ENCODE peak calls at places on chromosomes 2 and 18, in eight cellular contexts. E is tibial nerve, Z is breast epithelium, D is K562, P is uterus, I is A549, W is sigmoid colon, N is Peyer's patch. V is an unnamed sample.

GRCh38 chr2:158134655-158135054 is 33.0 kb downstream of the UPP2 start:
- DNase-seq in N (no peak), P (no peak), Z (no peak), E (no peak), D (no peak), I (no peak), W (no peak), V (no peak)

GRCh38 chr18:37499913-37500312 is 65.7 kb downstream of the CELF4 start:
- DNase-seq in D (no peak), W (no peak), N (no peak), I (no peak), P (no peak), E (no peak), Z (no peak), V (no peak)

GRCh38 chr18:56570971-56571370 is 67.4 kb downstream of the TXNL1 start:
- DNase-seq in I (no peak), N (no peak), D (no peak), E (no peak), W (no peak), P (no peak), Z (no peak), V (no peak)

GRCh38 chr2:33134086-33134763 is 187.5 kb downstream of the LTBP1 start:
- DNase-seq in P (peak), Z (peak), E (peak), N (peak), W (peak), D (peak), I (peak), V (peak)

GRCh38 chr18:58590827-58591226 is 38.1 kb downstream of the ALPK2 start:
- DNase-seq in Z (no peak), D (peak), W (no peak), I (no peak), E (no peak), N (no peak), P (no peak), V (no peak)

GRCh38 chr18:51107082-51107481 is 77.1 kb downstream of the SMAD4 start:
- DNase-seq in P (no peak), D (no peak), W (no peak), Z (peak), I (no peak), E (no peak), N (no peak), V (peak)

GRCh38 chr18:70039186-70039585 is 91.5 kb upstream of the CD226 start:
- DNase-seq in E (no peak), D (no peak), Z (no peak), I (no peak), W (no peak), P (no peak), N (no peak), V (no peak)

GRCh38 chr18:33051397-33051796 is 278.6 kb upstream of the KLHL14 start:
- DNase-seq in P (no peak), W (no peak), E (no peak), Z (no peak), D (no peak), N (no peak), I (no peak), V (no peak)

GRCh38 chr18:57754577-57755330 is 48.4 kb downstream of the ATP8B1 start:
- DNase-seq in P (no peak), D (no peak), N (no peak), Z (no peak), I (no peak), W (no peak), E (no peak), V (no peak)

GRCh38 chr2:190180313-190181065 is 118.0 kb upstream of the MSTN start:
- DNase-seq in W (peak), D (peak), N (peak), P (peak), Z (peak), E (peak), I (peak), V (peak)

GRCh38 chr2:150911766-150912280 is 349.8 kb downstream of the RBM43 start:
- DNase-seq in Z (peak), I (peak), D (no peak), P (peak), E (peak), W (peak), N (peak), V (peak)

GRCh38 chr2:26114144-26114543 is 58.7 kb upstream of the GAREM2 start:
- DNase-seq in N (no peak), Z (no peak), I (no peak), D (no peak), E (no peak), W (no peak), P (no peak), V (no peak)

GRCh38 chr2:118388771-118389170 is 300.5 kb downstream of the INSIG2 start:
- DNase-seq in P (no peak), I (no peak), N (no peak), E (no peak), W (no peak), Z (no peak), D (no peak), V (no peak)

GRCh38 chr2:14306268-14306950 is 326.1 kb upstream of the LRATD1 start:
- DNase-seq in W (no peak), I (no peak), Z (no peak), D (no peak), N (no peak), E (no peak), P (no peak), V (no peak)

GRCh38 chr2:203077458-203077857 is 62.8 kb downstream of the NBEAL1 start:
- DNase-seq in N (no peak), I (peak), Z (no peak), P (no peak), W (no peak), D (no peak), E (no peak), V (no peak)

DNA sequence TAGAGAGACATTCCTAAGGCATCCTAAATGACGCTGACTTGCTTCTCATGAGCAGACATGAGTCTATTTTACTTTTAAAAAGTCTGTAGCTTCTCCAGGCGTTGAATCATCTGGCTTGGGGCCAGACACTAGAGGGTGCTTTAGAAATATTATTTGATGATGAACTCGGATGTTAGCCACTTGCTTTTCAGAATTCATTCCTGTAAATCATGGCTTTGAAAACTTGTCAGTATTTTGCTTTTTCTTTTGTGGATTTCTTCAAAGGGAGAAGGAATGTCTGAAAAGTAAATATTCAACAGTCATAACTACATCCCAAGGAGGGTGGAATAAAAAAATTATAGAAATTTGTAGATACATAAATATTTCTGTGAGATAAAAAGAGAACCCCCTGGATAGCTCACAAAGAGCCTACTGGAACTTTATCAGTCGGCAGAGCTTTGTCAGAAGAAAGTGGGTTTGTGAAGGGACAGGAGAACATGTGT is 370.8 kb downstream of the OSR1 start:
- DNase-seq in N (peak), P (peak), I (peak), Z (peak), D (peak), E (peak), W (peak), V (no peak)
- TF ChIP-seq CTCF in N (no peak), P (peak), I (peak), Z (no peak), D (no peak), E (peak), W (no peak), V (no peak)

GRCh38 chr2:60439219-60439974 is 114.1 kb downstream of the BCL11A start:
- DNase-seq in N (peak), E (no peak), Z (no peak), D (peak), P (no peak), W (peak), I (no peak), V (peak)
- TF ChIP-seq POLR2A in N (no peak), E (no peak), Z (no peak), D (no peak), P (no peak), W (no peak), I (no peak), V (no peak)

GRCh38 chr2:105339414-105339813 is 2.1 kb downstream of the C2orf49 start:
- DNase-seq in P (no peak), I (no peak), D (no peak), W (no peak), N (no peak), Z (no peak), E (no peak), V (no peak)

GRCh38 chr2:105344704-105345345 is 7.5 kb downstream of the C2orf49 start:
- DNase-seq in E (no peak), W (no peak), N (no peak), Z (no peak), D (peak), I (peak), P (no peak), V (no peak)
- TF ChIP-seq CTCF in E (peak), W (no peak), N (peak), Z (peak), D (peak), I (peak), P (peak), V (no peak)

DNA sequence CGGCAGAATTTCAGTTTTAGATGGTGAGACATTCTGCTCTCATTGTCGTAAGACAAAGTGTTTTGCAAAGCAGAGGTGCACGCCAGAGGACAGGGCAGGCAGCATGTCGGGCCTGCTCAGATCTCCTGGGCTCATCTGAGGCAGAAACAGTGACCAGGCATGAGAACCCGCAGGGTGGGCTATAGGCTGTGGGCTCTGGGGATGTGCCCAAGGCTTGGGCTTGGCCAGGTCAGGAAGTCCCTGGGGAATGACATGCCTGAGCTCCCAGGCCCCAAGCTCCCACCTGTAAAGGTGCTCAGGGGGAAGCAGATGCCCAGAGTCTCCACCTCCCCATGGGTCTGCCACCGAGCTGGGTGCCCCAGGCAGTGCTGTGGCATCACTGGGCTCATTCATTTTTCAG is 35.3 kb downstream of the INHBB start:
- DNase-seq in Z (no peak), P (no peak), I (no peak), N (no peak), W (no peak), E (no peak), D (no peak), V (no peak)
- TF ChIP-seq POLR2A in Z (no peak), P (no peak), I (no peak), N (no peak), W (no peak), E (no peak), D (no peak), V (no peak)

GRCh38 chr2:234823196-234823876 is 128.5 kb upstream of the SH3BP4 start:
- DNase-seq in Z (no peak), D (no peak), I (peak), P (peak), W (peak), E (peak), N (no peak), V (no peak)

GRCh38 chr2:234816491-234816890 is 135.3 kb upstream of the SH3BP4 start:
- DNase-seq in P (no peak), N (no peak), W (no peak), Z (no peak), I (no peak), E (no peak), D (no peak), V (no peak)

GRCh38 chr2:234821946-234822470 is 129.8 kb upstream of the SH3BP4 start:
- DNase-seq in E (no peak), P (no peak), N (no peak), W (no peak), I (no peak), D (no peak), Z (no peak), V (no peak)

GRCh38 chr2:234816056-234816455 is 135.8 kb upstream of the SH3BP4 start:
- DNase-seq in D (no peak), I (no peak), N (no peak), E (no peak), P (no peak), W (no peak), Z (no peak), V (no peak)

DNA sequence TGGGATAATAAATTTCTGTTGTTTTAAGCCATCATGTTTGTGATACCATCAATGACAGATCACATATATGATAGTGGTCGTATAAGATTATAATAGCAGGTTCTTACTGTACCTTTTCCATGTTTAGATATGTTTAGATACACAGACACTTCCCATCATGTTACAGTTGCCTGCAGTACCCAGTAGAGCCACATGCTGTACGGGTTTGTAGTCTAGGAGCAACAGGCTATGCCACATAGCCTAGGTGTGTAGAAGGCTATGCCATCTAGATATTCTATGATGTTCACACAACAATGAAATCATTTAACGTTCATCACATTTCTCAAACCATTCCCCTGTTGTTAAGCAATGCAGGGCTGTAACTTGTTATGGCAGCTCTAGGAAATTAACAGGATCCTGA is 132.9 kb upstream of the SH3BP4 start:
- DNase-seq in P (no peak), I (no peak), N (no peak), E (no peak), W (no peak), D (no peak), Z (no peak), V (no peak)
- TF ChIP-seq CTCF in P (no peak), I (no peak), N (no peak), E (no peak), W (no peak), D (no peak), Z (peak), V (no peak)

DNA sequence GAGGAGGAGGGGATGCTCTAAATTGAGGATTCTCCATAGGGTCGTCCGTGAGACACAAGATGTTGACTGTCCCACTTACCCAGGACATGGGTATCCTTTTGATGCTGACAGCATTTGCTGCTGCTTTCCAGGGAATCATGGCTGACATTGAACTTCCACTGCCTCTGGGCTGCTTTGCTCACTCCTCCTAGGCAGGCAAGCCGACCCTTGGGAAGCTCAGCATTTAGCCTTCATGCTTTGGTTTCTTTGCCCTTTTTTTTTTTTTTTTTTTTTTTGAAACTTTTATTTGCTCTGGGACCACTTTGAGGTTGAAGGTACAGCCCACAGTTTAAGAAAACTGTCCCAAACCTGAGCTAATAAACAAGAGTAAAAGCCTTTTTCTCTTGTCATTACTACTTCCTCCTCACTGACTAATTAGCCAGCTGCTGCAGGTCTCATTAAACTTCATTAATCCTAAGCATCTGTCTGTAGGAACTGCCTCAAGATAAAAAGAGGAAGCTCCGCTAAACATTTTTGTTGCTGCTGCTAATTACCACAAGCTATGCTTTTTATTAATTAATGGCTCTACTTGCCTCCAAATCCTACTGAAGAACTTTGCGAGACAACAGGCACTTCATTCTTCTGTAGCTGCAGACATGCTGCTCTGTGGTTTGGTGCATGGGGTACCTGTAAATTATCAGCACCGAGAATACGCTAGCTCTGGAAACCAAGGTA is 125.4 kb downstream of the SPTBN1 start:
- DNase-seq in Z (no peak), D (no peak), N (no peak), W (no peak), E (no peak), P (no peak), I (no peak), V (no peak)
- TF ChIP-seq POLR2A in Z (no peak), D (no peak), N (no peak), W (no peak), E (no peak), P (no peak), I (no peak), V (no peak)

GRCh38 chr2:86825728-86826386 is 35.1 kb upstream of the CD8A start:
- DNase-seq in D (no peak), I (no peak), P (no peak), N (peak), W (no peak), Z (no peak), E (no peak), V (no peak)

GRCh38 chr2:86833315-86833714 is 28.4 kb downstream of the CD8B start:
- DNase-seq in W (no peak), E (no peak), D (no peak), P (no peak), N (no peak), I (no peak), Z (no peak), V (no peak)

GRCh38 chr2:86832334-86833096 is 29.2 kb downstream of the CD8B start:
- DNase-seq in I (no peak), E (no peak), W (no peak), P (no peak), Z (no peak), D (no peak), N (no peak), V (no peak)

GRCh38 chr2:86831537-86831936 is 30.1 kb downstream of the CD8B start:
- DNase-seq in E (no peak), N (no peak), I (no peak), P (no peak), Z (no peak), W (no peak), D (no peak), V (no peak)
- TF ChIP-seq CTCF in E (no peak), N (no peak), I (no peak), P (no peak), Z (no peak), W (no peak), D (no peak), V (no peak)

DNA sequence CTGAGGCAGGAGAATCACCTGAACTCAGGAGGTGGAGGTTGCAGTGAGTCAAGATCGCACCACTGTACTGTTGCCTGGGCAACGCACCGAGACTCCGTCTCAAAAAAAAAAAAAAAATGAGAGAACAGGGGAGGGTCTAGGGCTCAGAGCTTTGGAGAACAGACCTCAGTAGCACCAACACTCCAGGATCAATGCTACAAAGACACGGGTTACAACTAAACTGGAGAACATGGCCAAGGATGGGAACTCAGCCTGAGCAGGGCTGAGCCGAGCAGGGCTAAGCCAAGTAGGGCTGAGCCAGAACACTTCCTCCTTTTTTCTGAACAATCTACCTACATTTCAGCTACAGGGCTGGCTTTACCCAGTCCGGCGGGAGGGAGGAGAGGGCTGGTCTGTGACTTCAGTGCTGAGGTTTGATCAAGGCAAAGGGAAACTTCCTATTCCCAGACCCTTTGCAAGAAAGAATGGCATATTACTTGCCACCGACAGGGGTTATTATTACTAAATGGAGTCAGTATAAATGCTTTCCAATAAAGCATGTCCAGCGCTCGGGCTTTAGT is 2.9 kb upstream of the CASP8 start:
- DNase-seq in E (no peak), D (peak), Z (no peak), I (peak), N (peak), W (no peak), P (no peak), V (no peak)
- TF ChIP-seq POLR2A in E (no peak), D (no peak), Z (no peak), I (no peak), N (no peak), W (no peak), P (no peak), V (no peak)

V was measured in upper lobe of left lung.